ENCODE peak calls at places on chromosome 7, in seven cellular contexts. One of them, this sample, is unnamed.

GRCh38 chr7:31875424-31875823 is 188.4 kb downstream of the PPP1R17 start:
- DNase-seq in lower leg skin: no peak
- DNase-seq in cardiac muscle cell: no peak
- DNase-seq in astrocyte of the cerebellum: no peak
- DNase-seq in heart left ventricle: no peak
- DNase-seq in tibial artery: no peak
- DNase-seq in sigmoid colon: no peak
- DNase-seq in this sample: no peak

GRCh38 chr7:100567045-100567730 is 6.5 kb downstream of the SAP25 start:
- DNase-seq in lower leg skin: no peak
- DNase-seq in cardiac muscle cell: no peak
- DNase-seq in astrocyte of the cerebellum: no peak
- DNase-seq in heart left ventricle: peak
- DNase-seq in tibial artery: peak
- DNase-seq in sigmoid colon: no peak
- DNase-seq in this sample: no peak

GRCh38 chr7:126426652-126427051 is 826.1 kb downstream of the GRM8 start:
- DNase-seq in lower leg skin: no peak
- DNase-seq in cardiac muscle cell: no peak
- DNase-seq in astrocyte of the cerebellum: no peak
- DNase-seq in heart left ventricle: no peak
- DNase-seq in tibial artery: no peak
- DNase-seq in sigmoid colon: no peak
- DNase-seq in this sample: no peak

GRCh38 chr7:142581341-142581740 is 167.9 kb upstream of the PRSS1 start:
- DNase-seq in lower leg skin: no peak
- DNase-seq in cardiac muscle cell: peak
- DNase-seq in astrocyte of the cerebellum: no peak
- DNase-seq in heart left ventricle: no peak
- DNase-seq in tibial artery: no peak
- DNase-seq in sigmoid colon: no peak
- DNase-seq in this sample: no peak

GRCh38 chr7:158329686-158330085 is 257.9 kb downstream of the PTPRN2 start:
- DNase-seq in lower leg skin: no peak
- DNase-seq in cardiac muscle cell: no peak
- DNase-seq in astrocyte of the cerebellum: no peak
- DNase-seq in heart left ventricle: no peak
- DNase-seq in tibial artery: no peak
- DNase-seq in sigmoid colon: no peak
- DNase-seq in this sample: no peak

GRCh38 chr7:148264933-148265557 is 325.5 kb upstream of the C7orf33 start:
- DNase-seq in lower leg skin: no peak
- DNase-seq in cardiac muscle cell: peak
- DNase-seq in astrocyte of the cerebellum: peak
- DNase-seq in heart left ventricle: no peak
- DNase-seq in tibial artery: no peak
- DNase-seq in sigmoid colon: no peak
- DNase-seq in this sample: peak

GRCh38 chr7:116395125-116395791 is 104.3 kb upstream of the CAV2 start:
- DNase-seq in lower leg skin: no peak
- DNase-seq in cardiac muscle cell: no peak
- DNase-seq in astrocyte of the cerebellum: peak
- DNase-seq in heart left ventricle: no peak
- DNase-seq in tibial artery: no peak
- DNase-seq in sigmoid colon: no peak
- DNase-seq in this sample: peak

GRCh38 chr7:42924223-42924877 is 7.6 kb downstream of the PSMA2 start:
- DNase-seq in lower leg skin: no peak
- DNase-seq in cardiac muscle cell: no peak
- DNase-seq in astrocyte of the cerebellum: no peak
- DNase-seq in heart left ventricle: no peak
- DNase-seq in tibial artery: no peak
- DNase-seq in sigmoid colon: no peak
- DNase-seq in this sample: no peak

GRCh38 chr7:114409750-114410149 is 4.9 kb upstream of the FOXP2 start:
- DNase-seq in lower leg skin: no peak
- DNase-seq in cardiac muscle cell: no peak
- DNase-seq in astrocyte of the cerebellum: no peak
- DNase-seq in heart left ventricle: no peak
- DNase-seq in tibial artery: no peak
- DNase-seq in sigmoid colon: no peak
- DNase-seq in this sample: peak

GRCh38 chr7:104185346-104185745 is 22.5 kb downstream of the ORC5 start:
- DNase-seq in lower leg skin: no peak
- DNase-seq in cardiac muscle cell: no peak
- DNase-seq in astrocyte of the cerebellum: no peak
- DNase-seq in heart left ventricle: no peak
- DNase-seq in tibial artery: no peak
- DNase-seq in sigmoid colon: no peak
- DNase-seq in this sample: no peak

GRCh38 chr7:11707606-11708193 is 124.3 kb downstream of the THSD7A start:
- DNase-seq in lower leg skin: no peak
- DNase-seq in cardiac muscle cell: no peak
- DNase-seq in astrocyte of the cerebellum: peak
- DNase-seq in heart left ventricle: no peak
- DNase-seq in tibial artery: no peak
- DNase-seq in sigmoid colon: no peak
- DNase-seq in this sample: peak

GRCh38 chr7:148697256-148697841 is 1.4 kb upstream of the CUL1 start:
- DNase-seq in lower leg skin: peak
- DNase-seq in cardiac muscle cell: no peak
- DNase-seq in astrocyte of the cerebellum: no peak
- DNase-seq in heart left ventricle: no peak
- DNase-seq in tibial artery: peak
- DNase-seq in sigmoid colon: peak
- DNase-seq in this sample: peak

GRCh38 chr7:130912086-130912909 is 178.3 kb upstream of the KLF14 start:
- DNase-seq in lower leg skin: no peak
- DNase-seq in cardiac muscle cell: no peak
- DNase-seq in astrocyte of the cerebellum: peak
- DNase-seq in heart left ventricle: no peak
- DNase-seq in tibial artery: no peak
- DNase-seq in sigmoid colon: no peak
- DNase-seq in this sample: peak

GRCh38 chr7:92621026-92621540 is 30.9 kb upstream of the FAM133B start:
- DNase-seq in lower leg skin: peak
- DNase-seq in cardiac muscle cell: peak
- DNase-seq in astrocyte of the cerebellum: peak
- DNase-seq in heart left ventricle: no peak
- DNase-seq in tibial artery: peak
- DNase-seq in sigmoid colon: peak
- DNase-seq in this sample: peak

GRCh38 chr7:13989138-13989943 is at the start of gene ETV1:
- DNase-seq in lower leg skin: peak
- DNase-seq in cardiac muscle cell: peak
- DNase-seq in astrocyte of the cerebellum: no peak
- DNase-seq in heart left ventricle: peak
- DNase-seq in tibial artery: peak
- DNase-seq in sigmoid colon: peak
- DNase-seq in this sample: peak

GRCh38 chr7:114708646-114709045 is 213.2 kb upstream of the MDFIC start:
- DNase-seq in lower leg skin: no peak
- DNase-seq in cardiac muscle cell: no peak
- DNase-seq in astrocyte of the cerebellum: no peak
- DNase-seq in heart left ventricle: no peak
- DNase-seq in tibial artery: no peak
- DNase-seq in sigmoid colon: no peak
- DNase-seq in this sample: no peak

GRCh38 chr7:136857573-136857972 is 10.9 kb upstream of the CHRM2 start:
- DNase-seq in lower leg skin: no peak
- DNase-seq in cardiac muscle cell: peak
- DNase-seq in astrocyte of the cerebellum: peak
- DNase-seq in heart left ventricle: no peak
- DNase-seq in tibial artery: no peak
- DNase-seq in sigmoid colon: no peak
- DNase-seq in this sample: peak

GRCh38 chr7:101099969-101100781 is 14.9 kb downstream of the TRIM56 start:
- DNase-seq in lower leg skin: peak
- DNase-seq in cardiac muscle cell: peak
- DNase-seq in astrocyte of the cerebellum: peak
- DNase-seq in heart left ventricle: peak
- DNase-seq in tibial artery: peak
- DNase-seq in sigmoid colon: peak
- DNase-seq in this sample: peak

GRCh38 chr7:41943098-41943577 is 240.2 kb upstream of the INHBA start:
- DNase-seq in lower leg skin: peak
- DNase-seq in cardiac muscle cell: peak
- DNase-seq in astrocyte of the cerebellum: peak
- DNase-seq in heart left ventricle: peak
- DNase-seq in tibial artery: peak
- DNase-seq in sigmoid colon: peak
- DNase-seq in this sample: peak

GRCh38 chr7:98628418-98628817 is 11.3 kb downstream of the NPTX2 start:
- DNase-seq in lower leg skin: no peak
- DNase-seq in cardiac muscle cell: no peak
- DNase-seq in astrocyte of the cerebellum: no peak
- DNase-seq in heart left ventricle: no peak
- DNase-seq in tibial artery: no peak
- DNase-seq in sigmoid colon: no peak
- DNase-seq in this sample: no peak

DNA sequence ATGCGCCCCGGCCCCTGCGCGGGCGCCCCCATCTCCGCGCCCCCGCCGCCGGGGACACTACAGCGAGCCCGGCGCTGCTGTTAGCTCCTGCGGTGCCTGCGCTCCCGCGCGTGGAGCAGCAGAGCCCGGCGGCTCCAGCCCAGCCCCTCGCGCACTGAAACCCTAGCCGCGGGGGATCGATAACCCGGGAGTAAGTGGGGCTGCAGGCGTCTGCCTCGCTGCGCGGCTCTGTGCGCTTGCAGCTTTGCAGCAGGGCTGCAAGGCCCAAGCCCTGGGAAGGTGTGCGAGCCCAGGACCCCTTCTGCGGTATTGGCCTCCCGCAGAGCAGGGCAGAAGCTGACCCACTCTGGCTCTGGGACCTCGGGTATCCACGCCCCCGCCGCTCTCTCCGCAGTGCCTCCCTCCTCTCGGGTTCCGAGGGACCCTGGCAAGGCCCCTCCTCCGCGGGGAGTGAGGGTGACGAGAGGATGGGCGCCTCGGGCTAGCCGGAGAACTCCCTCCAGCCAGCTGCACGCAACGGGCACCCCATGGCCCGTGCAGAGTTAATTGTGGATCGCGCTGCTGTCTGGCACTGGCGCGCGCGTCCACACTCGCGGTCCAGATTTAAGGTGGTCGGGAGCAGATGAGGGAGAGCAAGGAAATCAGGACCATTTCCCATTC is 2.2 kb downstream of the SHH start:
- DNase-seq in lower leg skin: no peak
- DNase-seq in cardiac muscle cell: no peak
- DNase-seq in astrocyte of the cerebellum: no peak
- DNase-seq in heart left ventricle: peak
- DNase-seq in tibial artery: no peak
- DNase-seq in sigmoid colon: no peak
- DNase-seq in this sample: no peak
- H3K4me3 ChIP-seq in lower leg skin: no peak
- H3K4me3 ChIP-seq in cardiac muscle cell: peak
- H3K4me3 ChIP-seq in astrocyte of the cerebellum: no peak
- H3K4me3 ChIP-seq in heart left ventricle: no peak
- H3K4me3 ChIP-seq in tibial artery: no peak
- H3K4me3 ChIP-seq in sigmoid colon: peak
- H3K4me3 ChIP-seq in this sample: no peak

GRCh38 chr7:123665896-123666295 is 10.2 kb downstream of the LMOD2 start:
- DNase-seq in lower leg skin: no peak
- DNase-seq in cardiac muscle cell: peak
- DNase-seq in astrocyte of the cerebellum: no peak
- DNase-seq in heart left ventricle: no peak
- DNase-seq in tibial artery: no peak
- DNase-seq in sigmoid colon: no peak
- DNase-seq in this sample: no peak

GRCh38 chr7:123663200-123663599 is 7.5 kb downstream of the LMOD2 start:
- DNase-seq in lower leg skin: no peak
- DNase-seq in cardiac muscle cell: no peak
- DNase-seq in astrocyte of the cerebellum: no peak
- DNase-seq in heart left ventricle: no peak
- DNase-seq in tibial artery: no peak
- DNase-seq in sigmoid colon: no peak
- DNase-seq in this sample: no peak

GRCh38 chr7:123669485-123669884 is 13.8 kb downstream of the LMOD2 start:
- DNase-seq in lower leg skin: no peak
- DNase-seq in cardiac muscle cell: no peak
- DNase-seq in astrocyte of the cerebellum: no peak
- DNase-seq in heart left ventricle: no peak
- DNase-seq in tibial artery: no peak
- DNase-seq in sigmoid colon: no peak
- DNase-seq in this sample: no peak

GRCh38 chr7:123665157-123665556 is 9.5 kb downstream of the LMOD2 start:
- DNase-seq in lower leg skin: no peak
- DNase-seq in cardiac muscle cell: no peak
- DNase-seq in astrocyte of the cerebellum: no peak
- DNase-seq in heart left ventricle: no peak
- DNase-seq in tibial artery: no peak
- DNase-seq in sigmoid colon: no peak
- DNase-seq in this sample: peak

GRCh38 chr7:123666492-123666891 is 10.8 kb downstream of the LMOD2 start:
- DNase-seq in lower leg skin: no peak
- DNase-seq in cardiac muscle cell: no peak
- DNase-seq in astrocyte of the cerebellum: no peak
- DNase-seq in heart left ventricle: no peak
- DNase-seq in tibial artery: no peak
- DNase-seq in sigmoid colon: no peak
- DNase-seq in this sample: no peak
- H3K4me3 ChIP-seq in lower leg skin: no peak
- H3K4me3 ChIP-seq in cardiac muscle cell: no peak
- H3K4me3 ChIP-seq in astrocyte of the cerebellum: no peak
- H3K4me3 ChIP-seq in heart left ventricle: peak
- H3K4me3 ChIP-seq in tibial artery: no peak
- H3K4me3 ChIP-seq in sigmoid colon: no peak
- H3K4me3 ChIP-seq in this sample: no peak

GRCh38 chr7:94922457-94922856 is 15.1 kb downstream of the PPP1R9A start:
- DNase-seq in lower leg skin: no peak
- DNase-seq in cardiac muscle cell: no peak
- DNase-seq in astrocyte of the cerebellum: no peak
- DNase-seq in heart left ventricle: no peak
- DNase-seq in tibial artery: no peak
- DNase-seq in sigmoid colon: no peak
- DNase-seq in this sample: no peak
- H3K4me3 ChIP-seq in lower leg skin: no peak
- H3K4me3 ChIP-seq in cardiac muscle cell: no peak
- H3K4me3 ChIP-seq in astrocyte of the cerebellum: no peak
- H3K4me3 ChIP-seq in heart left ventricle: no peak
- H3K4me3 ChIP-seq in tibial artery: no peak
- H3K4me3 ChIP-seq in sigmoid colon: no peak
- H3K4me3 ChIP-seq in this sample: no peak

DNA sequence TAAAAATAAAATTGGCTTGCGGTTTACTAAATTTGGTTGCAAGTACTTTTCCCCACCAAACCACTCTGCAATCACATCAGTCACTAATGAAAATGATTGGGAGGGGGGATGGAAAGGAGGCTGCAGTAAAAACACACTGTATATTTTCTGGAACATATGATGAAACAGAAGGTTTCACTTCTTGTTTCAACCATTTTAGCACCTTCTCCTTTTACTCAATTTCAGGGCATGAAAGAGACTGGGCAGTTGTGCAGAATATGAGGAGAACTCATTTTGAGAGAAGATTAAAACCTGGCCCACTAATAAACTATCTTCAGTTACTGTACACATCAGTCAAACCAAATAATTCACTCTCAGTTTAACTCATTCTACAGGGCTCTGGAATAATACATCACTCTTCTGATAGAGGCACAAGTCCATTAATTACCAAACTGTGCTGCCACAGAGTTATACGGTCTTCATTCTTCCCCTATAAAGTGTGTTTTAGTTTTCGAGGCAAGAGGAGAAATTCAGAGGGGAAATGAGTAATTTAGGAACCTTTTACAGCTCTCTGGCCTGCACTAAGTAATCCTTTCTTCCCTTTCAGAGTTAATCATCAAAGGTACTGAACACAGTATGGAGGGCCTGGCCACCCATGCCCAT is 25.5 kb downstream of the JAZF1 start:
- DNase-seq in lower leg skin: no peak
- DNase-seq in cardiac muscle cell: no peak
- DNase-seq in astrocyte of the cerebellum: no peak
- DNase-seq in heart left ventricle: no peak
- DNase-seq in tibial artery: no peak
- DNase-seq in sigmoid colon: no peak
- DNase-seq in this sample: no peak
- H3K4me3 ChIP-seq in lower leg skin: no peak
- H3K4me3 ChIP-seq in cardiac muscle cell: no peak
- H3K4me3 ChIP-seq in astrocyte of the cerebellum: no peak
- H3K4me3 ChIP-seq in heart left ventricle: no peak
- H3K4me3 ChIP-seq in tibial artery: no peak
- H3K4me3 ChIP-seq in sigmoid colon: no peak
- H3K4me3 ChIP-seq in this sample: peak

This sample was measured in adipocyte.